ENCODE peak calls at places on chromosomes 13 and 19, in seven cellular contexts. F is T-helper 2 cell; S is NCI-H510A treated with DMSO at 0.1 percent for 48 hours; Z is ACHN; N is stimulated activated CD4-positive, alpha-beta T cell treated with anti-CD3 and anti-CD28 coated beads, Interleukin-12 subunit alpha, Interleukin-12 subunit beta, amount 100 ng/mL, for 4 hours; L is body of pancreas; X is natural killer cell. I is an unnamed sample.

GRCh38 chr13:52925775-52926285 is 77.4 kb upstream of the PCDH8 start:
- DNase-seq in F (no peak), S (peak; percentile 31), Z (no peak), N (no peak), L (no peak), X (no peak), I (no peak)

GRCh38 chr19:4059931-4060620 is 6.6 kb downstream of the ZBTB7A start:
- DNase-seq in F (peak; percentile 79), S (no peak), Z (no peak), N (no peak), L (peak; percentile 42), X (peak; percentile 85), I (peak; percentile 90)

GRCh38 chr19:40982594-40983101 is 8.4 kb upstream of the CYP2B6 start:
- DNase-seq in F (no peak), S (no peak), Z (no peak), N (no peak), L (no peak), X (no peak), I (no peak)

GRCh38 chr13:37132211-37132610 is 26.7 kb upstream of the CSNK1A1L start:
- DNase-seq in F (no peak), S (no peak), Z (no peak), N (no peak), L (no peak), X (no peak), I (no peak)

GRCh38 chr19:50795665-50796073 is 5.5 kb downstream of the ACP4 start:
- DNase-seq in F (no peak), S (no peak), Z (no peak), N (no peak), L (no peak), X (no peak), I (no peak)

GRCh38 chr13:77860621-77861020 is 58.0 kb downstream of the EDNRB start:
- DNase-seq in F (no peak), S (no peak), Z (no peak), N (no peak), L (no peak), X (no peak), I (no peak)

GRCh38 chr13:75129331-75129730 is 352.6 kb downstream of the TBC1D4 start:
- DNase-seq in F (no peak), S (no peak), Z (no peak), N (no peak), L (no peak), X (no peak), I (no peak)

GRCh38 chr13:113981201-113981605 is 7.3 kb upstream of the C13orf46 start:
- DNase-seq in F (no peak), S (peak; percentile 94), Z (peak; percentile 61), N (no peak), L (peak; percentile 94), X (no peak), I (peak; percentile 90)

GRCh38 chr13:48437381-48437780 is 24.5 kb upstream of the LPAR6 start:
- DNase-seq in F (no peak), S (no peak), Z (peak; percentile 75), N (no peak), L (peak; percentile 26), X (no peak), I (peak; percentile 38)

GRCh38 chr19:31727536-31727935 is 378.3 kb upstream of the TSHZ3 start:
- DNase-seq in F (no peak), S (no peak), Z (no peak), N (no peak), L (no peak), X (no peak), I (no peak)

I was measured in colonic mucosa.